ENCODE peak calls at places on chromosomes 4 and X, in ten cellular contexts. Q is AG10803, H is left ventricle myocardium inferior, U is upper lobe of right lung, G is A549, Z is fibroblast of mammary gland, X is dorsolateral prefrontal cortex, B is body of pancreas, D is lower leg skin, I is AG09309. P is an unnamed sample.

GRCh38 chr4:60452259-60452658 is 747.9 kb upstream of the ADGRL3 start:
- DNase-seq in Q (no peak), H (no peak), U (no peak), G (no peak), Z (no peak), X (no peak), B (no peak), D (no peak), I (no peak), P (peak; percentile 23)

GRCh38 chr4:119785963-119786362 is 157.4 kb upstream of the PDE5A start:
- DNase-seq in Q (peak; percentile 22), H (no peak), U (no peak), G (no peak), Z (peak; percentile 49), X (no peak), B (peak; percentile 11), D (no peak), I (no peak), P (no peak)

GRCh38 chrX:103608305-103608963 is 671 bp downstream of the TCEAL3 start:
- DNase-seq in Q (no peak), H (no peak), U (peak; percentile 62), G (no peak), Z (no peak), X (no peak), B (peak; percentile 28), D (no peak), I (no peak), P (peak; percentile 30)

GRCh38 chr4:110620352-110621327 is 2.2 kb downstream of the PITX2 start:
- DNase-seq in Q (no peak), H (no peak), U (no peak), G (no peak), Z (no peak), X (no peak), B (no peak), D (no peak), I (no peak), P (peak; percentile 66)

GRCh38 chr4:150619032-150619431 is 37.1 kb downstream of the MAB21L2 start:
- DNase-seq in Q (no peak), H (no peak), U (no peak), G (no peak), Z (peak; percentile 12), X (no peak), B (no peak), D (no peak), I (no peak), P (no peak)

GRCh38 chr4:182533948-182534347 is 290.7 kb downstream of the TENM3 start:
- DNase-seq in Q (peak; percentile 37), H (no peak), U (no peak), G (no peak), Z (peak; percentile 80), X (no peak), B (no peak), D (no peak), I (no peak), P (no peak)

GRCh38 chrX:22121161-22121560 is 89.0 kb downstream of the PHEX start:
- DNase-seq in Q (no peak), H (no peak), U (no peak), G (no peak), Z (no peak), X (no peak), B (no peak), D (no peak), I (no peak), P (no peak)

GRCh38 chr4:183059797-183060196 is 39.3 kb upstream of the WWC2 start:
- DNase-seq in Q (no peak), H (no peak), U (no peak), G (no peak), Z (no peak), X (no peak), B (no peak), D (no peak), I (no peak), P (no peak)

DNA sequence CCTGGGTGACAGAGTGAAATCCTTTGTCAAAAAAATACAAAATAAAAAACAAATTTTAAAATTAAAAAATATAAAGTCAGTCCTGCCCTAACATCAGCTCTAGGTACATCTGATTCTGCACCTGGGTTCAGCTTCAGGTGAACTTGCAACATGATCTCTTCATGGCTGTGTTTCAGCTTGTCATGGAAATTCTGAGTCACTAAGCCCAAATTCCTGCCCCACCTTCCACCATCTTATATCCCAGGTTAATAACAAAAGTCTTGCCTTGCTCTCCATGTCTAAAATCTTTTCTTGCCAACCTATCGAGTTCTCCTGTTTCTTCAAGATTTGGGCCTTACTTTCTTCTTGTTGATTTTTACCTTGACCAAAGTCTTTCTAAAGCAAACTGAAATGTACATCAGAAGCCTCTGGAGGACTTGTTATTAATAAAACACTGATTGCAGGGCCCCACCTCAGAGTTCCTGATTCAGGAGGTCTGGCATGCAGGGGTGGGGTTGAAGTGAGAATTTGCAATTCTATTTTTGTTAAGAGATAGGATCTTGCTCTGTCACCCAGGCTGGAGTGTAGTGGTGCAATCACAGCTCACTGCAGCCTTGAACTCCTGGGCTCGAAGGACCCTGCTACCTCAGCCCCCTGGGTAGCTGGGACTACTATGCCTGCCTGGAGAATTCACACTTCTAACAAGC is 125.8 kb upstream of the VCX3A start:
- DNase-seq in Q (no peak), H (no peak), U (no peak), G (no peak), Z (no peak), X (no peak), B (no peak), D (no peak), I (no peak), P (no peak)
- H3K4me3 ChIP-seq in Q (no peak overlapping the region), H (no peak overlapping the region), U (no peak overlapping the region), G (no peak overlapping the region), Z (no peak overlapping the region), X (no peak overlapping the region), B (no peak overlapping the region), D (no peak overlapping the region), I (no peak overlapping the region), P (no peak overlapping the region)

DNA sequence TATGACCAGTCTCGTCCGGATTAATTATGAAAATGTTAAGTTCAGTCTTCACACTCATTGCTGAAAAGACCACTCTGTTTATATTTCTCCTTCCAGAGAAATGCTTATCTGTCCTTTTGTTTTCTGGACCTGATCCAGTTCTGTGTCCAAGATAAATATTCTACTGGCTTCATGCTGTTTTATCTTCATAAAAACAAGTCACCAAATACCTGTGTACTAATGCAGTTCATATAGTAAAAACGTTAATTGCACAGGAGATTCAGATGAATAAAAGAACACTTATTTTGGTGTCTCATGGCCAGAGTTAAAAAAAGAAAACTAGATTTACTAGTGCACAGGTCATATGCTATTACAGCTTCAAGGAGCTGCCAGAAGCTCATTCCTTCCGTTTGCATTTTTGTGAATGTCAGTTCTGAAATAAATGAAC is 17.3 kb downstream of the FNIP2 start:
- DNase-seq in Q (peak; percentile 25), H (no peak), U (no peak), G (no peak), Z (no peak), X (no peak), B (no peak), D (no peak), I (no peak), P (no peak)
- H3K4me3 ChIP-seq in Q (no peak overlapping the region), H (peak overlapping the region; percentile 31), U (no peak overlapping the region), G (no peak overlapping the region), Z (no peak overlapping the region), X (no peak overlapping the region), B (no peak overlapping the region), D (no peak overlapping the region), I (no peak overlapping the region), P (no peak overlapping the region)

DNA sequence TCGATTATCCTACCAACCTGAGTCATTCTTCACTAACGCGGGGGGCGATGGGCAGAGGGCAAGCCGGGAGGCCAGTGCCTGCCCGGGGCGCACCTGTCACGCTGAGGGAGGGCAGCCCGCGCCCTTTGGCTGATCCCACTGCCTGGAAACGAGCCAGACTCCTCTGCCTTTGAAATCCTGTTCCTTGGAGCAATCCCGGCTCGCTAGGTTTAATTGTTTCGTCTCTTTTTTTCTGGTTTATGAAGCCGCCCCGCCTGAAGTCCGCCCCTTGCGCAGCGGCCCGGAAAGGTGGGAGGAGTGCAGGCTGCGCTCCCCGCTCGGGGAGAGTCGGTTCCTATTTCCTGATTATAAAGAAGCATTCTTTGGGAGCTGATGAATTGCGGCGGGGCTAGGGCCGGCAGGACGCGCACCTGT is 484.2 kb downstream of the BCOR start:
- DNase-seq in Q (no peak), H (peak; percentile 35), U (no peak), G (peak; percentile 15), Z (no peak), X (no peak), B (peak; percentile 64), D (no peak), I (no peak), P (peak; percentile 67)
- H3K4me3 ChIP-seq in Q (no peak overlapping the region), H (peak overlapping the region; percentile 54), U (peak overlapping the region; percentile 43), G (peak overlapping the region; percentile 37), Z (no peak overlapping the region), X (peak overlapping the region; percentile 55), B (no peak overlapping the region), D (no peak overlapping the region), I (no peak overlapping the region), P (peak overlapping the region; percentile 23)

GRCh38 chr4:67288964-67289363 is 256.3 kb downstream of the CENPC start:
- DNase-seq in Q (no peak), H (no peak), U (no peak), G (no peak), Z (peak; percentile 0), X (no peak), B (no peak), D (no peak), I (no peak), P (peak; percentile 34)
- H3K4me3 ChIP-seq in Q (no peak overlapping the region), H (no peak overlapping the region), U (no peak overlapping the region), G (no peak overlapping the region), Z (no peak overlapping the region), X (no peak overlapping the region), B (no peak overlapping the region), D (no peak overlapping the region), I (no peak overlapping the region), P (no peak overlapping the region)

GRCh38 chr4:26343041-26343403 is 22.2 kb downstream of the RBPJ start:
- DNase-seq in Q (peak; percentile 76), H (no peak), U (no peak), G (no peak), Z (peak; percentile 32), X (no peak), B (no peak), D (no peak), I (no peak), P (no peak)
- H3K4me3 ChIP-seq in Q (no peak overlapping the region), H (no peak overlapping the region), U (no peak overlapping the region), G (no peak overlapping the region), Z (no peak overlapping the region), X (peak overlapping the region; percentile 54), B (no peak overlapping the region), D (no peak overlapping the region), I (no peak overlapping the region), P (no peak overlapping the region)

GRCh38 chr4:186067757-186068385 is 1.1 kb upstream of the TLR3 start:
- DNase-seq in Q (peak; percentile 51), H (peak; percentile 41), U (peak; percentile 71), G (no peak), Z (peak; percentile 57), X (peak; percentile 56), B (peak; percentile 88), D (peak; percentile 43), I (peak; percentile 8), P (peak; percentile 31)
- H3K4me3 ChIP-seq in Q (peak overlapping the region; percentile 68), H (peak overlapping the region; percentile 69), U (peak overlapping the region; percentile 69), G (peak overlapping the region; percentile 44), Z (no peak overlapping the region), X (peak overlapping the region; percentile 66), B (no peak overlapping the region), D (no peak overlapping the region), I (peak overlapping the region; percentile 46), P (no peak overlapping the region)

DNA sequence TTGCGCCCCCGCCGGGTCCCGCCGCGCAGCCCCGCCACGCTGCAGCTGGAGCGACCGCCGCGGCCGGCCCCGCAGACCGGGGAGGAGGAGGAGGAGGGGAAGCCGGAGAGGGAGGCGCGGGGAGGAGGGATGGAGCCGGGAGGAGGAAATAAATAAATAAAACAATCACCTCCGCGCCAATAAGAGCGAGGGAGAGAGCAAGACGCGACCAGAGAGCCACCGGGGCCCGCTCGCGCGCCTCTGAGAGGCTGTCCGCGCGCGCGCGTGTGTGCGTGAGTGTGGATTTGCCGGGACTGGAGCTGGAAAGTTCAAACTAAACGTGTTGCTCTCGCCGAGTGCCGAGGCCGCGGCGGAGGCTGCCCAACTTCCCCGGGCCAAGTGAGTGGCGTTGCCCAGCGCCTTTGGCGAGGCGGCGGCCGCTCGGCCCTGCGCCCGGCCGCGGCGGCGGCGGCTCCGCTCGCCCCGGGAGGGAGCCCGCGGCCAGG is 2184.4 kb upstream of the TENM3 start:
- DNase-seq in Q (peak; percentile 12), H (no peak), U (peak; percentile 68), G (peak; percentile 10), Z (peak; percentile 15), X (peak; percentile 69), B (peak; percentile 23), D (no peak), I (no peak), P (peak; percentile 63)
- H3K4me3 ChIP-seq in Q (peak overlapping the region; percentile 45), H (peak overlapping the region; percentile 64), U (peak overlapping the region; percentile 46), G (peak overlapping the region; percentile 63), Z (peak overlapping the region; percentile 38), X (peak overlapping the region; percentile 83), B (peak overlapping the region; percentile 30), D (peak overlapping the region; percentile 25), I (peak overlapping the region; percentile 48), P (peak overlapping the region; percentile 53)